ENCODE peak calls at places on chromosomes 3 and 15, in eight cellular contexts. O, Z, U, K, E, W, Q and N are unnamed samples.

GRCh38 chr3:122005033-122005565 is 16.9 kb downstream of the ILDR1 start:
- DNase-seq in Z (no peak), O (no peak), Q (no peak), W (no peak), U (no peak), E (no peak), K (no peak), N (no peak)

GRCh38 chr3:109228391-109229080 is 87.8 kb downstream of the DPPA2 start:
- DNase-seq in U (no peak), E (no peak), O (no peak), K (peak), W (no peak), Q (no peak), Z (no peak), N (no peak)

GRCh38 chr3:190911382-190911781 is 48.9 kb upstream of the GMNC start:
- DNase-seq in U (no peak), E (no peak), K (no peak), Z (no peak), O (no peak), W (no peak), Q (no peak), N (no peak)

GRCh38 chr3:166879661-166880060 is 500.4 kb downstream of the ZBBX start:
- DNase-seq in E (no peak), Q (no peak), K (no peak), U (no peak), O (no peak), W (no peak), Z (no peak), N (no peak)

GRCh38 chr15:74179101-74179841 is 5.8 kb downstream of the ISLR start:
- DNase-seq in Q (peak), W (peak), K (no peak), E (peak), Z (peak), U (peak), O (no peak), N (peak)

GRCh38 chr3:125050486-125051172 is 5.2 kb downstream of the HEG1 start:
- DNase-seq in Z (no peak), W (no peak), U (no peak), O (no peak), Q (no peak), E (no peak), K (no peak), N (no peak)

GRCh38 chr3:139764069-139764905 is 86.5 kb upstream of the NMNAT3 start:
- DNase-seq in Z (no peak), W (no peak), E (no peak), K (no peak), U (no peak), Q (no peak), O (no peak), N (peak)

GRCh38 chr3:125039041-125039896 is 16.5 kb downstream of the HEG1 start:
- DNase-seq in Z (no peak), K (no peak), Q (no peak), W (no peak), O (no peak), E (no peak), U (no peak), N (no peak)

GRCh38 chr3:46990573-46991374 is 11.3 kb downstream of the NBEAL2 start:
- DNase-seq in U (no peak), E (no peak), O (no peak), Q (no peak), K (no peak), W (peak), Z (no peak), N (no peak)

GRCh38 chr3:159620281-159620680 is 368.4 kb upstream of the IL12A start:
- DNase-seq in Z (no peak), O (no peak), Q (peak), E (no peak), U (no peak), K (no peak), W (no peak), N (no peak)

GRCh38 chr3:98670020-98670419 is 76.6 kb upstream of the CPOX start:
- DNase-seq in U (no peak), K (no peak), Q (no peak), W (no peak), Z (no peak), O (no peak), E (no peak), N (no peak)

GRCh38 chr3:112653881-112654300 is 12.9 kb upstream of the CCDC80 start:
- DNase-seq in W (peak), Z (peak), O (no peak), K (no peak), Q (peak), U (peak), E (no peak), N (peak)

GRCh38 chr3:72722930-72723726 is 125.1 kb downstream of the SHQ1 start:
- DNase-seq in W (no peak), U (no peak), E (no peak), Z (peak), Q (peak), K (no peak), O (peak), N (peak)

GRCh38 chr3:10817506-10817905 is 1.5 kb downstream of the SLC6A11 start:
- DNase-seq in W (no peak), Q (no peak), U (no peak), E (no peak), K (no peak), O (no peak), Z (no peak), N (no peak)

GRCh38 chr3:54577313-54577712 is 350.5 kb downstream of the LRTM1 start:
- DNase-seq in Z (no peak), W (no peak), O (no peak), K (no peak), U (no peak), Q (no peak), E (no peak), N (no peak)

GRCh38 chr3:7637694-7638093 is 776.8 kb downstream of the GRM7 start:
- DNase-seq in O (no peak), Z (no peak), W (no peak), E (no peak), Q (no peak), K (no peak), U (no peak), N (no peak)

GRCh38 chr15:99059010-99059981 is 45.6 kb upstream of the SYNM start:
- DNase-seq in O (peak), K (peak), Z (peak), E (peak), U (peak), W (peak), Q (peak), N (peak)

GRCh38 chr3:97956051-97956450 is 16.2 kb downstream of the RIOX2 start:
- DNase-seq in Q (no peak), U (no peak), K (no peak), Z (no peak), W (no peak), E (no peak), O (no peak), N (no peak)

GRCh38 chr15:58293622-58294550 is 137.9 kb upstream of the LIPC start:
- DNase-seq in W (no peak), K (peak), O (peak), U (no peak), Q (no peak), Z (no peak), E (peak), N (no peak)

GRCh38 chr3:129369711-129370110 is 58.7 kb downstream of the EFCAB12 start:
- DNase-seq in Z (no peak), O (no peak), W (no peak), Q (no peak), K (no peak), U (no peak), E (no peak), N (no peak)

GRCh38 chr15:85047271-85047948 is 65.8 kb downstream of the PDE8A start:
- DNase-seq in E (peak), W (no peak), O (no peak), Q (peak), Z (peak), K (no peak), U (peak), N (peak)

GRCh38 chr3:127547761-127548605 is 42.5 kb downstream of the TPRA1 start:
- DNase-seq in Z (peak), E (peak), Q (peak), W (peak), U (no peak), O (peak), K (peak), N (peak)

GRCh38 chr15:70450142-70450443 is 313.3 kb downstream of the UACA start:
- DNase-seq in K (no peak), W (no peak), Z (no peak), Q (no peak), E (no peak), O (no peak), U (no peak), N (no peak)

GRCh38 chr3:45781271-45781670 is 15.1 kb downstream of the SLC6A20 start:
- DNase-seq in Z (no peak), Q (no peak), W (no peak), E (no peak), K (no peak), O (no peak), U (no peak), N (no peak)

GRCh38 chr15:67290319-67290718 is 35.7 kb downstream of the IQCH start:
- DNase-seq in O (no peak), U (no peak), W (no peak), E (no peak), Q (peak), K (no peak), Z (peak), N (peak)

GRCh38 chr3:192947421-192947820 is 29.8 kb upstream of the MB21D2 start:
- DNase-seq in Q (no peak), E (no peak), K (no peak), Z (no peak), O (no peak), U (no peak), W (no peak), N (no peak)

GRCh38 chr15:74959643-74959939 is 3.0 kb upstream of the RPP25 start:
- DNase-seq in U (no peak), O (no peak), K (no peak), Z (no peak), W (no peak), E (no peak), Q (no peak), N (no peak)

GRCh38 chr3:106326941-106327765 is 458.3 kb upstream of the CBLB start:
- DNase-seq in O (no peak), Z (peak), U (no peak), E (no peak), Q (peak), K (no peak), W (no peak), N (no peak)

GRCh38 chr15:83310521-83311456 is 26.3 kb upstream of the BNC1 start:
- DNase-seq in Z (peak), U (no peak), W (no peak), E (no peak), K (peak), O (no peak), Q (peak), N (peak)

GRCh38 chr15:100781961-100782525 is 97.6 kb upstream of the ALDH1A3 start:
- DNase-seq in U (no peak), Q (no peak), W (no peak), Z (no peak), K (no peak), O (no peak), E (no peak), N (no peak)

GRCh38 chr3:52213901-52214300 is 11.5 kb downstream of the TLR9 start:
- DNase-seq in O (no peak), K (no peak), U (no peak), Q (peak), E (no peak), W (no peak), Z (no peak), N (no peak)

GRCh38 chr3:105334138-105334882 is 32.4 kb upstream of the ALCAM start:
- DNase-seq in U (no peak), Q (peak), W (no peak), E (no peak), K (peak), O (no peak), Z (no peak), N (peak)

GRCh38 chr15:36208868-36209582 is 370.4 kb upstream of the CDIN1 start:
- DNase-seq in K (no peak), Q (peak), E (no peak), W (no peak), U (no peak), O (no peak), Z (peak), N (peak)

GRCh38 chr3:136956994-136957393 is 789 bp upstream of the IL20RB start:
- DNase-seq in Q (no peak), O (no peak), W (no peak), E (no peak), K (no peak), Z (no peak), U (no peak), N (no peak)

DNA sequence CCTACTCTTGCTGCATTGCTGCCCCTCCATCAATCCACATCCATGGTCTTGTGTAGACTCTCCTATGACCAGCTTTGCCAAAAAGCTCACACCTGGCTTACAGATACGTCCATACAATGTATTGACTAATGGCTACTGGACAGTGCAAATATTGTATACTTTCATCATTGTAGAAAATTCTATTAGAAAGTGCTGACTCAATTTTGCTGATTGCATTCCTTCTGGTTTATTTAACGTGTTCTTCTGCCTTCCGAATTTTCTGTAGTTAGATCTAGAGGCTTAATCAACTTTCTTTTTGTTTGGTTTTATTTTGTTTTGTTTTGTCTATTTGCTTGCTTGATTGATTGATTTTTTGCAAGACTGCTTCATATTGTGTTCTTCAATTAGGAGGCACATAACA is 29.8 kb upstream of the CNOT10 start:
- DNase-seq in E (no peak), U (no peak), K (no peak), W (no peak), Q (no peak), Z (no peak), O (no peak), N (no peak)
- H3K4me3 ChIP-seq in E (no peak), U (no peak), K (no peak), W (no peak), Q (no peak), Z (no peak), O (no peak), N (no peak)

GRCh38 chr3:48847586-48848423 is at the start of gene PRKAR2A:
- DNase-seq in Q (peak), W (peak), O (peak), E (peak), U (peak), Z (peak), K (peak), N (peak)
- TF ChIP-seq CTCF in Q (no peak), W (no peak), O (no peak), E (no peak), U (no peak), Z (no peak), K (no peak), N (no peak)

GRCh38 chr3:13069495-13069894 is 3.7 kb downstream of the IQSEC1 start:
- DNase-seq in K (peak), Z (no peak), Q (no peak), W (no peak), E (no peak), U (no peak), O (no peak), N (no peak)
- H3K4me3 ChIP-seq in K (no peak), Z (no peak), Q (no peak), W (no peak), E (no peak), U (no peak), O (no peak), N (no peak)

GRCh38 chr3:65672876-65673815 is 365.6 kb downstream of the MAGI1 start:
- DNase-seq in U (peak), O (peak), K (peak), W (peak), Z (peak), E (peak), Q (peak), N (peak)
- TF ChIP-seq CTCF in U (peak), O (peak), K (peak), W (peak), Z (peak), E (peak), Q (peak), N (peak)

DNA sequence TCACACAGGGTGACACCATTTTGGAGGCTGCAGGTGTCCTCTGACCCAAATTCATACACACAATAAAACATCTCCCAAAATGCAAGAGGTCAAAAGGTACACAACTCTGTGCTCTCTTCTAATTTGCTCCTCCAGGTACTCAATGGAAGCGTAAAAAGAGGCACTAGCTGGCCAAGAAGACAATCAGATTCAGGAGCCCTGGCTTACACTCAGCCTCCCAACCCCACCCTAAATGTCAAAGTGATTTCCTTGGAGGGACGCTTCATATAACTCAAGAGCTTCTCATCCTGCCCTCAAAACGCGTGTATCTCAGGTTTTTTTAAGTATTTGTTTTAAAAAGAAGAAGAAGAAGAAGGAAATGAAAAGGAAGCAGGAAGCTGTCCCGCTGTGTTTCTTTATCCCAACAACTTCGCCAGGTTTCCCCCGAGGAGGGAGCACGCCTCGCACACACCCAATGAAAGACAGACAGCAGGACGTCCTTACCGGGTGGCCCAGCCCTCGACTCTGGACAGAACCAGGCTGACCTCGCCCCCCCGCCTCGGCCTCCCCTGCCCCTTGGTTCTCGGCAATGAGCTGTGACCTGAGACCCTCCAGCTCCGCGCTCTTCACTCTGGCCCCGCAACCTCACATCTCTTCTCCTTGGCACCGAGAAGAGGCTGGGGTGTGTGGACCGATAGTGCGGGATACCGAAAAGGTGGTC is 620.7 kb upstream of the ZNF385D start:
- DNase-seq in Q (no peak), W (peak), U (no peak), Z (no peak), K (no peak), O (no peak), E (peak), N (no peak)
- H3K4me3 ChIP-seq in Q (no peak), W (peak), U (no peak), Z (no peak), K (no peak), O (no peak), E (peak), N (peak)

GRCh38 chr3:12194669-12195161 is 36.0 kb upstream of the TIMP4 start:
- DNase-seq in Q (peak), E (peak), W (no peak), K (no peak), O (peak), Z (peak), U (no peak), N (peak)
- TF ChIP-seq CTCF in Q (peak), E (no peak), W (no peak), K (peak), O (peak), Z (no peak), U (no peak), N (peak)

GRCh38 chr15:52337961-52338535 is 42.4 kb upstream of the MYO5C start:
- DNase-seq in O (no peak), W (no peak), Z (peak), K (no peak), E (no peak), Q (no peak), U (no peak), N (no peak)
- H3K4me3 ChIP-seq in O (no peak), W (no peak), Z (no peak), K (no peak), E (no peak), Q (no peak), U (no peak), N (no peak)

GRCh38 chr3:161914703-161915102 is 418.1 kb downstream of the OTOL1 start:
- DNase-seq in K (peak), Z (peak), W (no peak), Q (peak), E (peak), O (no peak), U (peak), N (peak)
- TF ChIP-seq CTCF in K (peak), Z (peak), W (peak), Q (peak), E (peak), O (no peak), U (peak), N (peak)

GRCh38 chr15:72180771-72181324 is 16.7 kb downstream of the GRAMD2A start:
- DNase-seq in Z (no peak), U (no peak), W (no peak), Q (no peak), O (no peak), K (no peak), E (no peak), N (no peak)

GRCh38 chr15:72182673-72183072 is 14.9 kb downstream of the GRAMD2A start:
- DNase-seq in K (no peak), Z (no peak), W (no peak), U (no peak), O (no peak), E (no peak), Q (no peak), N (peak)

GRCh38 chr15:72184165-72184811 is 13.3 kb downstream of the GRAMD2A start:
- DNase-seq in Z (no peak), U (no peak), Q (peak), O (peak), E (peak), W (peak), K (no peak), N (peak)

GRCh38 chr15:72182244-72182643 is 15.3 kb downstream of the GRAMD2A start:
- DNase-seq in U (no peak), Z (no peak), K (no peak), E (no peak), Q (no peak), W (no peak), O (no peak), N (no peak)

DNA sequence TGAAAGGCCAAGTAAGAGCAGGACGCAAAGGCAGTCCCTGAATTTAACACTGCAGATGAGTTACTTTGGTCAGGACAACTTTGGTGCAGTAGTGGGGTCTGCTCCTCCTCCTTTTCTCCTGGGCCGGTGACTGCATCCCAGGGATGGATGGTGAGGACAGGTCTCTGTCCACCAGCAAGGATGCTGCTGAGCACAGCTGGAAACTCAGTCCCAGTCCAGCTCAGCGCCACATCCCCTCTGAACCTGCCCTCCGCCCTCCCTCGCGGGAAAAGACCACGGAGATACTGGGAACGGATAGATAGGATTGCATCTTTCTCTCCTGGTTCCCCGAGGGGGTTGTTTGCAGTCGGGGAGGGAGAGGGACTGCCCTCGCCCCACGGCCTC is 13.8 kb downstream of the GRAMD2A start:
- DNase-seq in Q (no peak), E (no peak), O (no peak), W (no peak), K (no peak), Z (no peak), U (no peak), N (no peak)
- H3K4me3 ChIP-seq in Q (peak), E (no peak), O (no peak), W (peak), K (no peak), Z (no peak), U (peak), N (peak)